ENCODE peak calls at places on chromosomes 13 and 19, in five cellular contexts. W is esophagus muscularis mucosa, E is vagina, A is endothelial cell of umbilical vein, C is K562. O is an unnamed sample.

GRCh38 chr19:46180701-46181385 is 32.8 kb downstream of the IGFL2 start:
- DNase-seq in W (no peak), E (peak), A (peak), C (no peak), O (no peak)

GRCh38 chr19:10952809-10953208 is 8.0 kb upstream of the SMARCA4 start:
- DNase-seq in W (no peak), E (no peak), A (no peak), C (no peak), O (peak)

GRCh38 chr13:41648314-41648935 is 191.1 kb downstream of the RGCC start:
- DNase-seq in W (no peak), E (no peak), A (peak), C (no peak), O (no peak)

GRCh38 chr19:27793128-27793643 is 1419.8 kb downstream of the UQCRFS1 start:
- DNase-seq in W (no peak), E (no peak), A (peak), C (peak), O (peak)

GRCh38 chr13:113927661-113928581 is 46.0 kb downstream of the C13orf46 start:
- DNase-seq in W (no peak), E (no peak), A (no peak), C (no peak), O (peak)

GRCh38 chr13:75635101-75635620 is 969 bp upstream of the LMO7 start:
- DNase-seq in W (no peak), E (no peak), A (no peak), C (no peak), O (no peak)

GRCh38 chr13:51803018-51803417 is 945 bp downstream of the DHRS12 start:
- DNase-seq in W (no peak), E (no peak), A (no peak), C (no peak), O (no peak)

GRCh38 chr13:99686157-99686572 is 184.9 kb downstream of the TM9SF2 start:
- DNase-seq in W (no peak), E (no peak), A (no peak), C (peak), O (no peak)

GRCh38 chr19:11673608-11674041 is 65.1 kb downstream of the ZNF823 start:
- DNase-seq in W (no peak), E (peak), A (peak), C (peak), O (peak)

GRCh38 chr13:24727731-24728601 is 36.0 kb upstream of the RNF17 start:
- DNase-seq in W (no peak), E (no peak), A (peak), C (peak), O (peak)

GRCh38 chr19:49718511-49718910 is 27.6 kb downstream of the CPT1C start:
- DNase-seq in W (no peak), E (no peak), A (no peak), C (no peak), O (no peak)

GRCh38 chr13:27971776-27972618 is 2.9 kb upstream of the CDX2 start:
- DNase-seq in W (no peak), E (no peak), A (no peak), C (no peak), O (no peak)
- TF ChIP-seq POLR2AphosphoS5 in W (no peak), E (no peak), A (no peak), C (no peak), O (no peak)

GRCh38 chr19:1396768-1397679 is 4.3 kb downstream of the GAMT start:
- DNase-seq in W (no peak), E (no peak), A (no peak), C (peak), O (no peak)

GRCh38 chr19:1394252-1395193 is 6.8 kb downstream of the GAMT start:
- DNase-seq in W (no peak), E (no peak), A (no peak), C (peak), O (no peak)

GRCh38 chr19:1393841-1394240 is 7.5 kb downstream of the GAMT start:
- DNase-seq in W (no peak), E (no peak), A (no peak), C (no peak), O (no peak)

GRCh38 chr19:1396019-1396767 is 5.1 kb downstream of the GAMT start:
- DNase-seq in W (no peak), E (no peak), A (no peak), C (peak), O (no peak)

GRCh38 chr19:1395194-1396018 is 5.9 kb downstream of the GAMT start:
- DNase-seq in W (no peak), E (no peak), A (no peak), C (no peak), O (no peak)
- TF ChIP-seq POLR2A in W (no peak), E (no peak), A (no peak), C (peak), O (no peak)

DNA sequence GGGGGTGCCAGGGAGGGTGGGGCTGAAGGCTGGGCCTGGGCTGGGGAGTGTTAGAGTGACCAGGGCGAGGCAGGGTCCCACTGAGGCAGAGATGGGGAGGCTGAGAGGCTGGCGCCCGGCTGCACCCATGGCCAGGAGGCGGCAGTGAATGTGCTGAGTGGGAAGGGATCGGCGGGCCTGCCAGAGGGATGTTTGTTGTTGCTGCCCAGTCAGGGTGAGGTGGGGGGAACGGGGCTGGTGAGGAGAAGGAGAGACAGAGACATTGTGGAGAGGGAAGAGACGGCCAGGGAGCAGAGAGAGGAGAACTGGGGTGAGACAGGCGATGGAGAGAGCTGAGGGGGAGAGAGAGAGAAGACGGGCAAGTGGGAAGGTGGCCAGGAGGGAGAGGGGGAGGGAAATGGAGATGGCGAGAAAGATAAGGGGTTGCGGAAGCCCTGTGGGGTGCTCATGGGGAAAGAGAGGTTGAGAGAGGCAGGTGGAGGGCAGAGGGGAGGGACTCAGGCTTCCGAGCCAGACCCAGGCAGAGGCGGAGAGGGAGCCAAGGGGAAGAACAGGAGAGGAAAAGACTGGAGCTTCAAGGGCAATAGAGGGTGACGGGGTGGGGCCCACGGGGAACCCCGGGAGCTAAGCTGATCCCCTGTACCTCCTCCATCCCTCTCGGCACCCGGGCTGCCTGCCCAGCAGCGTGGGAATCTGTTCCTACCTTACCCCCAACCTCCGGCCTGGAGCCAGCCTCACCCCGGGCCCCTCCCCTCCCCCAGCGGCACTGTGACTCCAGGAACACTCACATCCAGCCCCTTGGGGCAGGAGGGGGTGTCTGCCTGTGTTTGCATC is 690 bp upstream of the B3GNT8 start:
- DNase-seq in W (no peak), E (no peak), A (peak), C (peak), O (no peak)
- TF ChIP-seq POLR2AphosphoS5 in W (no peak), E (no peak), A (no peak), C (peak), O (no peak)

GRCh38 chr13:111994578-111994977 is 72.4 kb upstream of the SOX1 start:
- DNase-seq in W (no peak), E (no peak), A (no peak), C (no peak), O (no peak)

GRCh38 chr13:111993701-111994100 is 73.2 kb upstream of the SOX1 start:
- DNase-seq in W (no peak), E (no peak), A (no peak), C (no peak), O (no peak)

GRCh38 chr13:112001571-112001970 is 65.4 kb upstream of the SOX1 start:
- DNase-seq in W (no peak), E (no peak), A (no peak), C (no peak), O (no peak)

GRCh38 chr13:112000888-112001287 is 66.1 kb upstream of the SOX1 start:
- DNase-seq in W (no peak), E (no peak), A (no peak), C (no peak), O (no peak)

GRCh38 chr13:111999352-111999751 is 67.6 kb upstream of the SOX1 start:
- DNase-seq in W (no peak), E (no peak), A (no peak), C (no peak), O (no peak)
- TF ChIP-seq POLR2A in W (no peak), E (no peak), A (no peak), C (no peak), O (no peak)

GRCh38 chr19:8529369-8530006 is 15.5 kb upstream of the ZNF414 start:
- DNase-seq in W (no peak), E (no peak), A (no peak), C (no peak), O (no peak)

GRCh38 chr19:8532170-8532569 is 18.2 kb upstream of the ZNF414 start:
- DNase-seq in W (no peak), E (no peak), A (no peak), C (no peak), O (no peak)

GRCh38 chr19:8528500-8528899 is 14.5 kb upstream of the ZNF414 start:
- DNase-seq in W (no peak), E (no peak), A (no peak), C (no peak), O (no peak)

GRCh38 chr19:8531470-8531869 is 17.5 kb upstream of the ZNF414 start:
- DNase-seq in W (no peak), E (no peak), A (no peak), C (no peak), O (no peak)

DNA sequence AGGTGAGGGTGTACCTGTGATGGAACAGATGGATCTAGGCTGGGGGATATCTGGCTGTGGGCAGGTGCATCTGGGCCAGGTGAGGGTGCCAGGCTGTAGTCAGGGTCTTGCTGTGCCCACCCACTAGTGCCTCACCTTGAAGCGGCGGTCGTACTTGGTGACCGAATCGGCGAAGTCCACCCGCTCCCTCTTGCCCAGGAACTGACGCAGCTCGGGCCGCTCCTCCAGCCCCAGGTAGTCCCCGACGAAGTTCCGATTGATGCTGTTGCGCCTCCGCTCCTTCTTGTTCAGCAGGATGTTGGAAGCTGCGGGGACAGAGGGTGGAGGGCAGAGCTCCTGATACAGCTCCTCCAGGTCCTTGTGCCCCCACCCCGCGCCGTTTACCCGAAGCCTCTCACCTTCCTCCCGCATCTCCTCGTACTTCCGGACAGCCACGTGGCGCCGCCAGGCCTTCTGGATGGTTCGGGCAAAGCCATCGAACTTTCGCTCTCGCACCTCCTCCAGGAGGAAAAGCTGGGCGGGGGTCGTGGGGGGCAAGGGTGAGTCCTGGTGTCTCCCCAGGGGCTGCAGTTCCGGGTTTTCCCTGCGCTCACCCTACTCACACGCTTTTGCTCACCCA is 16.2 kb upstream of the ZNF414 start:
- DNase-seq in W (no peak), E (no peak), A (no peak), C (no peak), O (no peak)
- TF ChIP-seq POLR2AphosphoS5 in W (no peak), E (no peak), A (no peak), C (no peak), O (no peak)

GRCh38 chr19:48391100-48392005 is at the start of gene KDELR1:
- DNase-seq in W (no peak), E (no peak), A (peak), C (peak), O (peak)
- TF ChIP-seq POLR2A in W (no peak), E (peak), A (peak), C (peak), O (peak)

GRCh38 chr19:41233748-41234240 is 14.8 kb downstream of the AXL start:
- DNase-seq in W (no peak), E (no peak), A (no peak), C (no peak), O (no peak)
- TF ChIP-seq POLR2AphosphoS5 in W (no peak), E (no peak), A (no peak), C (no peak), O (no peak)

O was measured in breast epithelium.